ENCODE peak calls at places on chromosomes 2 and 18, in six cellular contexts. R, J, T, Y, V and B are unnamed samples.

GRCh38 chr2:138176862-138177439 is 212.7 kb downstream of the HNMT start:
- DNase-seq in V (no peak), T (no peak), Y (no peak), J (no peak), R (no peak), B (no peak)

GRCh38 chr2:147789720-147790119 is 55.1 kb upstream of the ACVR2A start:
- DNase-seq in J (no peak), R (no peak), T (peak), V (peak), Y (no peak), B (no peak)

GRCh38 chr2:168567840-168568239 is 111.8 kb downstream of the CERS6 start:
- DNase-seq in Y (no peak), J (no peak), R (no peak), V (no peak), T (no peak), B (no peak)

GRCh38 chr18:36035253-36035652 is 32.1 kb downstream of the RPRD1A start:
- DNase-seq in Y (no peak), T (no peak), V (no peak), R (peak), J (no peak), B (no peak)

GRCh38 chr2:31563273-31563839 is 17.4 kb downstream of the SRD5A2 start:
- DNase-seq in T (no peak), Y (no peak), R (no peak), V (no peak), J (no peak), B (no peak)

GRCh38 chr2:45184606-45185005 is 175.4 kb upstream of the SIX2 start:
- DNase-seq in T (peak), V (peak), J (no peak), Y (no peak), R (no peak), B (no peak)

GRCh38 chr18:36377626-36378025 is 80.1 kb downstream of the FHOD3 start:
- DNase-seq in R (no peak), Y (no peak), T (no peak), J (no peak), V (no peak), B (no peak)

GRCh38 chr2:209593930-209594329 is 170.1 kb downstream of the MAP2 start:
- DNase-seq in T (no peak), J (no peak), V (no peak), Y (no peak), R (no peak), B (no peak)

GRCh38 chr2:128513416-128514283 is 195.0 kb upstream of the HS6ST1 start:
- DNase-seq in T (no peak), Y (no peak), V (no peak), J (peak), R (no peak), B (peak)

GRCh38 chr18:69774831-69775230 is 172.8 kb downstream of the CD226 start:
- DNase-seq in V (no peak), R (no peak), Y (no peak), J (no peak), T (no peak), B (peak)

GRCh38 chr18:80189197-80189865 is 58.0 kb downstream of the PARD6G start:
- DNase-seq in T (no peak), J (no peak), R (no peak), V (no peak), Y (no peak), B (no peak)

GRCh38 chr2:43685350-43685749 is 9.1 kb upstream of the C1GALT1C1L start:
- DNase-seq in T (no peak), Y (no peak), J (no peak), V (no peak), R (no peak), B (no peak)

GRCh38 chr18:74702951-74703350 is 105.3 kb downstream of the ZNF407 start:
- DNase-seq in J (no peak), T (no peak), V (no peak), Y (no peak), R (no peak), B (no peak)

GRCh38 chr2:31075393-31075792 is 62.8 kb downstream of the GALNT14 start:
- DNase-seq in J (no peak), R (no peak), V (no peak), Y (no peak), T (no peak), B (no peak)

GRCh38 chr2:202157211-202157985 is 81.0 kb downstream of the SUMO1 start:
- DNase-seq in T (no peak), Y (no peak), V (no peak), J (no peak), R (no peak), B (no peak)

GRCh38 chr2:128451636-128452411 is 133.2 kb upstream of the HS6ST1 start:
- DNase-seq in J (no peak), R (no peak), Y (no peak), T (no peak), V (no peak), B (no peak)

GRCh38 chr18:65942854-65943253 is 192.0 kb downstream of the CDH7 start:
- DNase-seq in V (no peak), R (no peak), Y (no peak), J (no peak), T (no peak), B (no peak)

GRCh38 chr2:179020156-179020750 is 29.7 kb downstream of the CCDC141 start:
- DNase-seq in Y (no peak), J (peak), R (peak), V (no peak), T (no peak), B (peak)

GRCh38 chr2:134738150-134738865 is 19.5 kb upstream of the TMEM163 start:
- DNase-seq in V (no peak), Y (no peak), J (no peak), R (peak), T (peak), B (no peak)

GRCh38 chr2:131125195-131125757 is 20.1 kb downstream of the PLEKHB2 start:
- DNase-seq in V (no peak), Y (no peak), J (no peak), R (no peak), T (no peak), B (no peak)

GRCh38 chr2:195548198-195548940 is 108.7 kb upstream of the SLC39A10 start:
- DNase-seq in R (no peak), V (no peak), Y (no peak), T (no peak), J (no peak), B (no peak)

GRCh38 chr2:28310107-28310506 is 82.6 kb upstream of the FOSL2 start:
- DNase-seq in V (no peak), Y (no peak), T (no peak), R (no peak), J (no peak), B (no peak)

GRCh38 chr2:60365556-60365955 is 187.9 kb downstream of the BCL11A start:
- DNase-seq in V (no peak), T (no peak), Y (no peak), J (no peak), R (no peak), B (no peak)

GRCh38 chr18:34947711-34948125 is 93.5 kb upstream of the MAPRE2 start:
- DNase-seq in Y (no peak), J (no peak), R (peak), V (peak), T (peak), B (no peak)

DNA sequence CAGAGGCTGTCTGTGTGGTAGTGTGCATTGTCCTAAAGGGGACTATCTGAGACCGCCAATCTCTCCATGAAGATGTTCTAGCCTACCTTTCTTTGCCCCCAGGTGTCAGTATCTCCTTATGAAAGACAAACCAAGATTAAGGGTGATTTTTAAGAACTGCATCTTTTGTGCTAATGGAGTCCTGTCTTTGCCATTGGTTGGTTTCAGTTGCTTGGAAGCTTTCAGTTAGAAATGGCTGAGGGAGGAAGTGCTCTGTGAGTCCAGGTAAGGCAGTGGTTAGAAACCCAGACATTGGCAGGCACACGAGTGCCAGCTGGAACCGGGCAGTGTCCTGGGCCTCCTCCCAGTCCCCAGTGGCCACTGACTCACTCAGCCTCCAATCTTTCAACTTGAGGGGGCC is 111.3 kb downstream of the DOCK10 start:
- DNase-seq in J (no peak), V (no peak), Y (no peak), R (no peak), T (no peak), B (no peak)
- TF ChIP-seq CTCF in J (no peak), V (no peak), Y (no peak), R (no peak), T (no peak), B (no peak)

GRCh38 chr2:219142329-219142728 is 18.3 kb downstream of the NHEJ1 start:
- DNase-seq in R (no peak), T (peak), V (peak), Y (no peak), J (no peak), B (no peak)
- TF ChIP-seq CTCF in R (no peak), T (peak), V (peak), Y (no peak), J (no peak), B (no peak)

GRCh38 chr2:127143851-127144782 is 37.2 kb upstream of the BIN1 start:
- DNase-seq in V (peak), Y (no peak), R (peak), T (peak), J (no peak), B (no peak)
- TF ChIP-seq CTCF in V (no peak), Y (no peak), R (no peak), T (no peak), J (no peak), B (no peak)

DNA sequence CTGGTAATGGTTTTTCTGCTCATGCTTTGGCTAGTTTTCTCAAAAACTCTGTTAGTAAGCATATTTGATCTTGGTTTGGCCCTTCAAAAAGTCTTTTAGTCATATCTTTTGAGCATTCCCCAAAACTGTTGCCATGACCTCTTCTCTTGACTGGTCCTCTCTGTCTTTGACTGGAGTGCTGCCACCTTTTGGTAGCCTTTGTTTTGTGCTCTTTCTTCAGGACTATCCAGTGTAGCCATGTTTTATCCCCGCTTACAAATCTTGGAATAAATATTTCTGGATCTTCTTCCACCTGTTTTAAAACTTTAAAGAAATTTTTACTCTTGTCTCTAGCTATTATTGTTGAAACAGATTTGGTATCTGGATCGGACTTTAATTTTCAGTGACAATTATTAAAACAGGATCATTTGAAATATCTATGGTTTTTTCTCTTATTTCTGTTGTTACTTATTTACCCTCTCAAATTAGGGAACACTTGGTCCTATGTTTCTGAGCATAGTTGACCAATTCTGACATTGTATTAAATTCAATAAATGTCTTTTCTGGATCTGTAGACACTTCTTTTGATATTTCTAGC is 965 bp upstream of the ELOA2 start:
- DNase-seq in Y (no peak), V (peak), R (peak), J (peak), T (peak), B (peak)
- TF ChIP-seq CTCF in Y (no peak), V (peak), R (peak), J (no peak), T (peak), B (peak)

GRCh38 chr2:56286936-56287335 is 103.1 kb downstream of the CCDC85A start:
- DNase-seq in R (no peak), Y (no peak), J (no peak), V (no peak), T (no peak), B (no peak)

GRCh38 chr2:56291711-56292110 is 107.9 kb downstream of the CCDC85A start:
- DNase-seq in R (no peak), V (no peak), T (no peak), J (no peak), Y (no peak), B (no peak)

GRCh38 chr2:56287974-56288373 is 104.2 kb downstream of the CCDC85A start:
- DNase-seq in R (peak), V (no peak), J (no peak), Y (no peak), T (no peak), B (no peak)

GRCh38 chr2:56287508-56287907 is 103.7 kb downstream of the CCDC85A start:
- DNase-seq in R (peak), T (no peak), V (no peak), J (no peak), Y (no peak), B (no peak)

GRCh38 chr2:56288863-56289580 is 105.2 kb downstream of the CCDC85A start:
- DNase-seq in J (no peak), T (no peak), Y (no peak), R (no peak), V (no peak), B (no peak)
- TF ChIP-seq CTCF in J (no peak), T (no peak), Y (no peak), R (no peak), V (no peak), B (no peak)

GRCh38 chr2:8697190-8697589 is 15.3 kb downstream of the ID2 start:
- DNase-seq in Y (no peak), R (no peak), J (no peak), V (no peak), T (no peak), B (no peak)
- TF ChIP-seq CTCF in Y (no peak), R (no peak), J (no peak), V (no peak), T (no peak), B (no peak)